ENCODE peak calls at places on chromosomes 3 and 15, in seven cellular contexts. U is HepG2, P is K562, C is HCT116, I is SK-N-SH, X is H1, D is GM12878. R is an unnamed sample.

GRCh38 chr3:47522082-47522987 is 8.8 kb upstream of the ELP6 start:
- DNase-seq in U (peak), P (peak), C (peak), I (peak), X (peak), D (peak), R (peak)

GRCh38 chr3:197392961-197393360 is 94.5 kb upstream of the DLG1 start:
- DNase-seq in U (no peak), P (no peak), C (no peak), I (peak), X (no peak), D (no peak), R (no peak)

GRCh38 chr3:136186330-136186729 is 9.8 kb downstream of the MSL2 start:
- DNase-seq in U (peak), P (no peak), C (no peak), I (no peak), X (no peak), D (no peak), R (no peak)

GRCh38 chr15:73922186-73923151 is 3.8 kb upstream of the LOXL1 start:
- DNase-seq in U (no peak), P (no peak), C (no peak), I (no peak), X (peak), D (no peak), R (no peak)

GRCh38 chr3:41329881-41330280 is 130.6 kb downstream of the CTNNB1 start:
- DNase-seq in U (no peak), P (no peak), C (no peak), I (no peak), X (no peak), D (no peak), R (no peak)

GRCh38 chr15:77038312-77039216 is 32.3 kb downstream of the TSPAN3 start:
- DNase-seq in U (no peak), P (no peak), C (no peak), I (no peak), X (no peak), D (no peak), R (no peak)

GRCh38 chr3:48695113-48695753 is 9.5 kb upstream of the NCKIPSD start:
- DNase-seq in U (no peak), P (peak), C (no peak), I (no peak), X (peak), D (no peak), R (no peak)

GRCh38 chr3:196987022-196987421 is 18.4 kb upstream of the PIGZ start:
- DNase-seq in U (no peak), P (no peak), C (no peak), I (no peak), X (no peak), D (no peak), R (no peak)

GRCh38 chr15:28086175-28086703 is 12.9 kb downstream of the OCA2 start:
- DNase-seq in U (peak), P (peak), C (peak), I (peak), X (peak), D (peak), R (peak)

GRCh38 chr15:40349163-40349562 is 1.7 kb upstream of the PHGR1 start:
- DNase-seq in U (peak), P (no peak), C (no peak), I (no peak), X (no peak), D (no peak), R (no peak)

GRCh38 chr3:161422171-161422693 is 50.9 kb upstream of the SPTSSB start:
- DNase-seq in U (no peak), P (no peak), C (no peak), I (no peak), X (no peak), D (no peak), R (no peak)

GRCh38 chr3:123658860-123659221 is 74.0 kb upstream of the HACD2 start:
- DNase-seq in U (no peak), P (no peak), C (no peak), I (no peak), X (no peak), D (no peak), R (no peak)

GRCh38 chr3:11826628-11827265 is 19.9 kb downstream of the TAMM41 start:
- DNase-seq in U (no peak), P (no peak), C (no peak), I (no peak), X (no peak), D (no peak), R (no peak)

DNA sequence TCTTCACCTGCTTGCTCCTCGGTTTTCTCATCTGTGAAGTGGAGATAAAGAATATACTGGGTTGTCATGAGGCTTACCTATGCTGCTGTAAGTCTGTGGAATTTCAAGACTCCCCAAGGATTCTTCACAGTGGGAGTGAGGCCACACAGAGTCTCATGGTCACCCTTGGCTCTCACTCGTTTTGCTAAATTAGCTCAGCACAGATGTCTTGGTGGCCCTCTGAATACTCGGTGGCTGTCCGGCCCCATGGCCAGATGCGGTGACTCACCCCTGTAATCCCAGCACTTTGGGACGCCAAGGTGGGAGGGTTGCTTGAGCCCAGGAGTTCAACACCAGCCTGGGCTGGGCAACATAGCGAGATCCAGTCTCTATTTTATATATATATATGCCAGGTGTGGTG is 5.0 kb upstream of the CHCHD6 start:
- DNase-seq in U (no peak), P (no peak), C (no peak), I (no peak), X (peak), D (no peak), R (no peak)
- TF ChIP-seq JUND in U (no peak), P (no peak), C (no peak), I (no peak), X (no peak), D (no peak), R (no peak)

DNA sequence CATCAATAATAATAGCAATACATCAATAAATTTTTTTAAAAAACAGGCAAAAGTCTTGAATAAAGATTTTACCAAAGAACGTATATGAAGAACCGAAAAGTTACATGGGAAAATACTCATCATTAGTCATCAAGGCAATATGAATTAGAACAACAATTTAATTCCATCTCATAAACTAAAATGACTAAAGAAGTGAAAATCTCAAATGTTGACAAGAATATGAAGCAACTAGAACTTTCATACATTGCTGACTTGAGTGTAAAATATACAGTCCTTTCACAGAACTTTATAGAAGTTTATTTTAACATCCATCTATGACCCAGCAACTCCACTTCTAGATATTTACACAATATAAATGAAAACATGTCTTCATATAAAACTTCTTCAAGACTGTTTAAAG is 35.3 kb upstream of the ABHD10 start:
- DNase-seq in U (no peak), P (no peak), C (no peak), I (no peak), X (no peak), D (no peak), R (no peak)
- TF ChIP-seq JUND in U (no peak), P (no peak), C (no peak), I (no peak), X (no peak), D (no peak), R (no peak)

DNA sequence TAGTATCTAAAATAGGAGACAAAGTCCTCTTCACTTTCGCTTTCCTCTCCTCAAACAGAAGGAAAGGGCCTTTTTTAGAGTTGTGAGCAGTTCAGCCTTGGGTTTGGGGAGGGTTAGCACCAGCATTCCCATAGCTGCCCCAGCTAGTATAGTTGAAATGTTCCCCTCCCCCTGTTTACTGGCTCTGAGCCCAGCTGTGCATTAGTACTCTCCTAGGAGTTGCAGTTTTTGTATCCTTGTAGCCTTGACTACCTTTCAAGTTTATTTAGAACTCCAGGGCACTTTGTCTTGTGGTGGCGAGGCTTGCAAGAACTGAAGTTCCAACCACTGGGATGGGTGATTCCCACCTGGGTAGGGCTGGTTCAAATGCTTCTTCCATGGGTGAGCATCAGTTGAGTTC is 245.1 kb upstream of the NAALADL2 start:
- DNase-seq in U (no peak), P (no peak), C (no peak), I (no peak), X (no peak), D (no peak), R (no peak)
- TF ChIP-seq JUND in U (no peak), P (no peak), C (no peak), I (no peak), X (no peak), D (no peak), R (no peak)

DNA sequence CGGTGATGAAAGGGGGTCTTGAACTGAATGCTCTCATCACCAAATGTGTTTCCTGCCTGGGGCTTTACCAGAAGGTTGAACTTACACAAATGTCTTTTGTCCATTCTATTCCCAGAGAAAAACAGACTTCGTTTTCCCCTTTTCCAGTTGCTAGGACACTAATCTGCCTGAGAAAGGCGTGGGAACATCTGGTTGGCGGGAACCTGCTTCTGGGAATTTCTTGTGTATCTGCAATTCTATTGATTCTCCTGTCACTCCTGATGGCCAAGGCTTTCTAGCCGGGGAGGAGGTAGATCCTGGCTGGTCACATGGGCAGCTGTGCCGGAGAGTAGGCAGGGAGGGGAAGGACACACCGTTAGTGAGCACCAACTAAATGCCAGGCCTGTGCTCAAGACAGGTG is 31.1 kb upstream of the CCDC174 start:
- DNase-seq in U (no peak), P (no peak), C (no peak), I (no peak), X (no peak), D (no peak), R (no peak)
- TF ChIP-seq JUND in U (no peak), P (no peak), C (no peak), I (no peak), X (no peak), D (no peak), R (no peak)

GRCh38 chr3:189868061-189868460 is 236.9 kb downstream of the TP63 start:
- DNase-seq in U (no peak), P (no peak), C (no peak), I (no peak), X (no peak), D (no peak), R (no peak)

GRCh38 chr3:189863031-189863430 is 231.8 kb downstream of the TP63 start:
- DNase-seq in U (no peak), P (no peak), C (no peak), I (no peak), X (no peak), D (no peak), R (no peak)

GRCh38 chr3:189860296-189860695 is 229.1 kb downstream of the TP63 start:
- DNase-seq in U (no peak), P (no peak), C (no peak), I (no peak), X (no peak), D (no peak), R (no peak)

DNA sequence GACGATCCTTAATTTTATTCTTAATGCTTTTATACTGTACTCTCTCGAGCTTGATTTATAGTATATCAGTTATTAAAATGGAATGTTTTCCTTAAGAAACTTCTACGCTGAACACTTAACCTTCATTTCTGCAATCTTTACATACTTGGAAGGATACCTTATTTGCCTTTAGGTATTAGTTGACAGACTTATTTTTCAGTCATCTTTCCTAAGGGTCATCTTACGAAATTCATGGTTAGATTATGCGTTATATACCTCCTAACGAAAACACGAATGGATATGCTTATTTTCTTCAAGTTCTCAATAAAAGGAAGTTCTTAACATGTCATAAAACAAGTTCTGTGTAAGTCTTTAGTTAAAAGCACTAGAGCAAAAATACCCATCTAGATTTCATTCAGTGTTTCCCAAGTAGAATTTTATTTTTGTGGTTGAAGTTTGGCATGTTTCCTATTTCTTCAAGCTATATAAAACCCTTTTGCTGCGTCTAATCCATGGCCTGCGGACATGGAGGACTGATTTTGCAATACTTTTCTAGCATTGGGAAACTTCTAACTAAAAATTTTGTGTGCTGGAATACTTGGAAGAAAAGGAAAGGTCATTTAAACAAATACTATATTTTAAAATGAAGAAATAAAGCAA is 231.3 kb downstream of the TP63 start:
- DNase-seq in U (no peak), P (no peak), C (no peak), I (no peak), X (no peak), D (no peak), R (no peak)
- TF ChIP-seq JUND in U (no peak), P (no peak), C (no peak), I (no peak), X (no peak), D (no peak), R (no peak)

DNA sequence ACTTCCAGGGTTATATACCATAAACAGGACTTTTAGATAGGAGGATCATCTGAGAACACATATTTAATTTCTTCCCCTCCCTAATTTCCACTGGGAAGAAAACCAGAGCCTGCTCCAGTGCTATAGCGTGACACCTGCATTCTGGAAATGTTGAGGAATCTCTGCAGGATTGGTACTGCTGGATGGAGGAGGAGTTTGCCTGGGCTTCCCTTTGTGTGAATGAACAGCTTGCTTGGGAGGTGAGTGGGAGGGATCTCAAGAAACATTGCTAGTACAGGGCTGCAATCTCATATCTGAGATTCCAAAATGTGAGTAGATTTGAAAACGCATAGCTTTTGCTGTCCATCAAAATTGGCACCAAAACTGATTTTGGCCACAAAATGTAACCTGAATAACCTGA is 295.9 kb upstream of the RGMA start:
- DNase-seq in U (no peak), P (no peak), C (no peak), I (no peak), X (no peak), D (no peak), R (no peak)
- TF ChIP-seq JUND in U (no peak), P (no peak), C (no peak), I (no peak), X (no peak), D (no peak), R (no peak)

GRCh38 chr15:96444865-96445264 is 114.4 kb downstream of the NR2F2 start:
- DNase-seq in U (no peak), P (no peak), C (no peak), I (no peak), X (no peak), D (no peak), R (no peak)

GRCh38 chr15:96440978-96441377 is 110.5 kb downstream of the NR2F2 start:
- DNase-seq in U (no peak), P (no peak), C (no peak), I (no peak), X (no peak), D (no peak), R (no peak)

DNA sequence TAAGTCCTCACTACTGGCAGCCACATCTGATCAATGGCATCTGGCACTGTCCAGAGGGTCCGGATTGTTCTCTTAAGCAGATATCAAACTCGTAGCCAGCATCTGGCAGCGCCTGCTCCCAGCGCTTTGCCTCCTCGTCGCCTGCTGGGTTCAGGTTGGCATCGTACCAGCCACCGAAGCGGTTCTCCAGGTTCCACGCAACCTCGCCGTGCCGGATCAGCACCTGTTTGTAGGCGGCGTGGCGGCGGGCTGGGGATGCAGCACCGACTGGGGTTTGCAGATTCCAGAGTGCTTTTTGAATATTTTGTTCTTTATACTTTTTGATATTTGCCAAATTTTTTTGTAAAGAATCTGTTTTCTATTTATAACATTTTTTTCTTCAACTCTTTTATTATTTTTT is 111.6 kb downstream of the NR2F2 start:
- DNase-seq in U (no peak), P (no peak), C (no peak), I (no peak), X (no peak), D (no peak), R (peak)
- TF ChIP-seq JUND in U (no peak), P (no peak), C (no peak), I (no peak), X (no peak), D (no peak), R (no peak)

GRCh38 chr3:142976621-142977398 is 13.3 kb upstream of the PAQR9 start:
- DNase-seq in U (peak), P (peak), C (peak), I (peak), X (no peak), D (no peak), R (peak)
- TF ChIP-seq JUND in U (peak), P (peak), C (peak), I (peak), X (no peak), D (no peak), R (peak)